ENCODE peak calls at places on chromosome 2, in five cellular contexts. I is SHP77; T is activated effector memory CD4-positive, alpha-beta T cell treated with anti-CD3 and anti-CD28 coated beads, Interleukin-2, amount 50 U/mL, for 16 hours; D is germinal center; Q is NCI-H1436 treated with DMSO at 0.1 percent for 48 hours. F is an unnamed sample.
A peak's percentile ranks its signal among the peaks of the same experiment; 100 is the strongest.

GRCh38 chr2:220783651-220784050 is 788.5 kb downstream of the EPHA4 start:
- DNase-seq in D (no peak), I (peak; percentile 80), Q (peak; percentile 2), T (no peak), F (no peak)

GRCh38 chr2:101596346-101596745 is 101.2 kb upstream of the MAP4K4 start:
- DNase-seq in D (no peak), T (no peak), Q (no peak), I (no peak), F (peak; percentile 74)

GRCh38 chr2:70643715-70644114 is 90.1 kb upstream of the TGFA start:
- DNase-seq in Q (no peak), I (peak; percentile 15), D (no peak), T (no peak), F (peak; percentile 23)

GRCh38 chr2:20213651-20214565 is 11.0 kb downstream of the SDC1 start:
- DNase-seq in D (no peak), Q (peak; percentile 40), T (no peak), I (no peak), F (no peak)

GRCh38 chr2:217902281-217903141 is 100.3 kb downstream of the TNS1 start:
- DNase-seq in Q (no peak), I (no peak), T (no peak), D (no peak), F (peak; percentile 34)

GRCh38 chr2:47243596-47244323 is 88.7 kb upstream of the STPG4 start:
- DNase-seq in Q (no peak), I (no peak), D (no peak), T (no peak), F (no peak)

GRCh38 chr2:210199186-210199765 is 26.0 kb downstream of the ACADL start:
- DNase-seq in T (no peak), Q (no peak), I (peak; percentile 15), D (peak; percentile 9), F (peak; percentile 28)

GRCh38 chr2:44237221-44237620 is 38.1 kb upstream of the SLC3A1 start:
- DNase-seq in I (no peak), Q (no peak), D (peak; percentile 45), T (peak; percentile 68), F (no peak)

GRCh38 chr2:98608118-98608961 is at the start of the genes COA5 and UNC50:
- DNase-seq in Q (peak; percentile 56), I (peak; percentile 81), D (peak; percentile 93), T (peak; percentile 97), F (peak; percentile 62)

GRCh38 chr2:104919127-104919526 is 65.2 kb downstream of the POU3F3 start:
- DNase-seq in T (no peak), I (no peak), Q (no peak), D (no peak), F (no peak)

GRCh38 chr2:95346236-95346737 is 49.1 kb downstream of the KCNIP3 start:
- DNase-seq in D (no peak), I (no peak), Q (no peak), T (peak; percentile 61), F (no peak)

GRCh38 chr2:138421971-138422335 is 79.6 kb upstream of the SPOPL start:
- DNase-seq in D (no peak), T (no peak), I (no peak), Q (no peak), F (peak; percentile 92)

GRCh38 chr2:104448661-104449410 is 405.1 kb upstream of the POU3F3 start:
- DNase-seq in I (no peak), D (no peak), Q (no peak), T (no peak), F (no peak)

GRCh38 chr2:11746376-11746806 is at the start of gene LPIN1:
- DNase-seq in Q (no peak), T (peak; percentile 95), D (peak; percentile 92), I (peak; percentile 75), F (peak; percentile 63)

F was measured in foreskin keratinocyte.